ENCODE peak calls at places on chromosomes 13 and 19, in five cellular contexts. S is AG09319, G is iris pigment epithelial cell, R is heart right ventricle, F is NCI-H2081. O is an unnamed sample.

GRCh38 chr13:24066405-24067292 is 93.9 kb upstream of the SPATA13 start:
- DNase-seq in S (no peak), G (no peak), R (no peak), F (no peak), O (no peak)

GRCh38 chr19:16293133-16294085 is 31.2 kb upstream of the KLF2 start:
- DNase-seq in S (peak; percentile 93), G (peak; percentile 99), R (peak; percentile 88), F (no peak), O (peak; percentile 90)

GRCh38 chr13:33017410-33017929 is 1.2 kb downstream of the KL start:
- DNase-seq in S (no peak), G (peak; percentile 22), R (peak; percentile 62), F (no peak), O (no peak)

GRCh38 chr13:36549126-36549702 is 116.9 kb downstream of the CCNA1 start:
- DNase-seq in S (no peak), G (no peak), R (no peak), F (no peak), O (no peak)

GRCh38 chr13:98525852-98526512 is 50.9 kb downstream of the STK24 start:
- DNase-seq in S (no peak), G (no peak), R (no peak), F (no peak), O (no peak)

GRCh38 chr13:44768233-44768632 is 192.1 kb upstream of the TSC22D1 start:
- DNase-seq in S (no peak), G (no peak), R (no peak), F (no peak), O (no peak)

GRCh38 chr13:114339779-114340534 is 25.7 kb downstream of the CHAMP1 start:
- DNase-seq in S (peak; percentile 28), G (peak; percentile 26), R (no peak), F (peak; percentile 67), O (peak; percentile 70)

GRCh38 chr13:33233547-33233946 is 52.0 kb downstream of the STARD13 start:
- DNase-seq in S (no peak), G (no peak), R (peak; percentile 28), F (no peak), O (no peak)

GRCh38 chr19:9836021-9836420 is 903 bp downstream of the PIN1 start:
- DNase-seq in S (no peak), G (peak; percentile 59), R (no peak), F (peak; percentile 6), O (no peak)

GRCh38 chr13:80037505-80037888 is 303.4 kb downstream of the SPRY2 start:
- DNase-seq in S (peak; percentile 49), G (peak; percentile 95), R (no peak), F (no peak), O (no peak)

GRCh38 chr13:25886438-25887214 is 165.2 kb downstream of the SHISA2 start:
- DNase-seq in S (peak; percentile 20), G (peak; percentile 95), R (no peak), F (no peak), O (no peak)